ENCODE peak calls at places on chromosomes 5 and 9, in six cellular contexts. I, N, P, C, F and E are unnamed samples.

GRCh38 chr5:10601246-10602030 is 37.6 kb downstream of the ANKRD33B start:
- DNase-seq in P (no peak), C (peak; percentile 99), I (peak; percentile 69), F (peak; percentile 97), N (no peak), E (peak; percentile 92)

GRCh38 chr9:78296208-78296892 is 575 bp upstream of the PSAT1 start:
- DNase-seq in F (peak; percentile 60), P (no peak), C (peak; percentile 58), I (peak; percentile 65), N (no peak), E (peak; percentile 61)

GRCh38 chr9:84808416-84808815 is 138.9 kb downstream of the NTRK2 start:
- DNase-seq in C (no peak), F (peak; percentile 46), I (no peak), P (no peak), N (no peak), E (no peak)

GRCh38 chr5:103218164-103218563 is 40.4 kb upstream of the MACIR start:
- DNase-seq in C (peak; percentile 57), N (no peak), P (no peak), I (peak; percentile 64), F (peak; percentile 51), E (no peak)

GRCh38 chr9:113511856-113512761 is 48.6 kb downstream of the RGS3 start:
- DNase-seq in C (no peak), F (peak; percentile 77), I (no peak), N (peak; percentile 50), P (peak; percentile 81), E (no peak)

GRCh38 chr5:352639-353598 is 31.4 kb downstream of the AHRR start:
- DNase-seq in C (no peak), P (peak; percentile 24), N (no peak), F (no peak), I (peak; percentile 3), E (peak; percentile 38)

GRCh38 chr9:93676310-93677054 is 100.1 kb downstream of the PHF2 start:
- DNase-seq in N (no peak), F (no peak), I (no peak), P (no peak), C (no peak), E (peak; percentile 46)

GRCh38 chr9:97557606-97558095 is 56.2 kb downstream of the TMOD1 start:
- DNase-seq in N (no peak), F (no peak), I (peak; percentile 25), P (no peak), C (no peak), E (peak; percentile 94)

GRCh38 chr9:92715488-92716231 is 45.7 kb upstream of the IPPK start:
- DNase-seq in C (no peak), N (no peak), P (no peak), I (no peak), F (no peak), E (peak; percentile 59)